ENCODE peak calls at places on chromosomes 1 and 21, in seven cellular contexts. C, D, N, K, G, Q and E are unnamed samples.
A peak's percentile ranks its signal among the peaks of the same experiment; 100 is the strongest.

GRCh38 chr1:57916034-57916433 is 492.2 kb upstream of the DAB1 start:
- DNase-seq in D (no peak), K (no peak), Q (no peak), N (no peak), C (no peak), G (no peak), E (no peak)

GRCh38 chr1:14190508-14190907 is 408.0 kb upstream of the KAZN start:
- DNase-seq in G (no peak), K (peak; percentile 15), D (peak; percentile 33), C (no peak), Q (no peak), N (peak; percentile 46), E (no peak)

GRCh38 chr1:224894915-224895314 is 34.6 kb upstream of the DNAH14 start:
- DNase-seq in G (no peak), K (peak; percentile 51), Q (no peak), N (no peak), D (no peak), C (no peak), E (no peak)

GRCh38 chr1:183287191-183287675 is 101.2 kb downstream of the LAMC2 start:
- DNase-seq in Q (peak; percentile 94), C (no peak), G (no peak), K (no peak), D (no peak), N (no peak), E (no peak)

GRCh38 chr1:203273869-203274602 is 31.3 kb upstream of the BTG2 start:
- DNase-seq in C (no peak), G (no peak), D (no peak), Q (no peak), N (no peak), K (no peak), E (peak; percentile 75)

GRCh38 chr1:185734929-185735666 is 907 bp downstream of the HMCN1 start:
- DNase-seq in C (no peak), G (no peak), Q (peak; percentile 38), D (no peak), K (peak; percentile 34), N (no peak), E (no peak)

GRCh38 chr1:161367684-161368398 is at the start of gene CFAP126:
- DNase-seq in C (peak; percentile 15), K (peak; percentile 82), N (peak; percentile 57), Q (peak; percentile 89), G (peak; percentile 20), D (peak; percentile 69), E (peak; percentile 74)

GRCh38 chr1:41482001-41482765 is 2.3 kb downstream of the EDN2 start:
- DNase-seq in K (no peak), Q (no peak), C (no peak), N (no peak), G (no peak), D (peak; percentile 95), E (no peak)

GRCh38 chr1:11893907-11894251 is 32.3 kb downstream of the KIAA2013 start:
- DNase-seq in N (no peak), Q (peak; percentile 55), K (peak; percentile 30), G (peak; percentile 56), C (peak; percentile 79), D (peak; percentile 37), E (peak; percentile 62)

GRCh38 chr1:21344750-21345443 is 54.6 kb upstream of the ECE1 start:
- DNase-seq in D (no peak), K (no peak), C (no peak), Q (no peak), N (no peak), G (no peak), E (no peak)

GRCh38 chr1:46804027-46804889 is 5.4 kb downstream of the CYP4B1 start:
- DNase-seq in G (no peak), Q (no peak), K (no peak), D (no peak), N (no peak), C (no peak), E (no peak)

DNA sequence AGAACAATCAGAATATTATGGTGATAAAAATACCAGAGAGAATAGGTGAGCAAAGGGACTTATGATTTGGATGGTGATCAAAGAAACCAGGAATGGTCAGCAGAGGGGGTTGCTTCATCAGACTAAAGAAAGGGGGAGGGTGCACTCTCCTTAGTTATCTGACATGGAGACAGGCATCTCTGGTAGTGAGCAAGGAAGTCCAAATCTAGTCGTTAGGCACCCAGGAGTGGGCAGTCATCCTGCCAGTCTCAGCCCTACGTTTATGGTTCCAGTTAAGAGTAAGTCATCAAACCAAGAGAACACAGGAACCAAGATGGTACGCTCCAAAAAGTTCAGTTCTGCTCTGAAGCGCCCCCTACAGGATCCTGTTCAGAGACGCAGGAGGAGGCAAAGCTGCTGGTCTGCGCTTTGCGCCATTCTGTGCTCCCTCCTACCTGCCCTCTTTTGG is 28.6 kb downstream of the EBNA1BP2 start:
- DNase-seq in Q (no peak), D (no peak), G (no peak), K (no peak), N (no peak), C (peak; percentile 18), E (no peak)
- TF ChIP-seq CTCF in Q (peak; percentile 32), D (no peak), G (no peak), K (peak; percentile 36), N (peak; percentile 44), C (no peak), E (peak; percentile 19)

GRCh38 chr21:44012474-44013379 is 618 bp downstream of the TRAPPC10 start:
- DNase-seq in G (peak; percentile 71), K (no peak), C (peak; percentile 77), D (peak; percentile 30), Q (peak; percentile 43), N (no peak), E (peak; percentile 58)
- TF ChIP-seq CTCF in G (no peak), K (no peak), C (no peak), D (no peak), Q (no peak), N (no peak), E (no peak)

GRCh38 chr1:34549199-34549598 is 205.6 kb upstream of the GJB5 start:
- DNase-seq in Q (no peak), N (no peak), D (peak; percentile 16), C (peak; percentile 32), G (no peak), K (no peak), E (no peak)
- TF ChIP-seq CTCF in Q (no peak), N (peak; percentile 30), D (no peak), C (no peak), G (no peak), K (no peak), E (peak; percentile 17)

GRCh38 chr1:83901547-83902155 is 97.3 kb downstream of the TTLL7 start:
- DNase-seq in K (peak; percentile 93), N (peak; percentile 61), Q (peak; percentile 58), G (no peak), C (no peak), D (peak; percentile 55), E (no peak)

GRCh38 chr1:83909687-83910086 is 89.2 kb downstream of the TTLL7 start:
- DNase-seq in G (no peak), N (no peak), D (no peak), K (no peak), C (no peak), Q (no peak), E (no peak)

GRCh38 chr1:83910461-83910860 is 88.5 kb downstream of the TTLL7 start:
- DNase-seq in C (no peak), K (peak; percentile 41), D (no peak), Q (peak; percentile 63), N (no peak), G (no peak), E (no peak)

GRCh38 chr1:83900530-83900929 is 98.4 kb downstream of the TTLL7 start:
- DNase-seq in Q (peak; percentile 41), C (no peak), K (peak; percentile 67), D (no peak), N (no peak), G (no peak), E (no peak)

GRCh38 chr1:83905315-83905907 is 93.5 kb downstream of the TTLL7 start:
- DNase-seq in G (no peak), Q (peak; percentile 48), C (peak; percentile 4), K (peak; percentile 29), N (no peak), D (no peak), E (no peak)
- TF ChIP-seq CTCF in G (peak; percentile 79), Q (peak; percentile 61), C (peak; percentile 79), K (peak; percentile 62), N (peak; percentile 68), D (peak; percentile 50), E (peak; percentile 88)

DNA sequence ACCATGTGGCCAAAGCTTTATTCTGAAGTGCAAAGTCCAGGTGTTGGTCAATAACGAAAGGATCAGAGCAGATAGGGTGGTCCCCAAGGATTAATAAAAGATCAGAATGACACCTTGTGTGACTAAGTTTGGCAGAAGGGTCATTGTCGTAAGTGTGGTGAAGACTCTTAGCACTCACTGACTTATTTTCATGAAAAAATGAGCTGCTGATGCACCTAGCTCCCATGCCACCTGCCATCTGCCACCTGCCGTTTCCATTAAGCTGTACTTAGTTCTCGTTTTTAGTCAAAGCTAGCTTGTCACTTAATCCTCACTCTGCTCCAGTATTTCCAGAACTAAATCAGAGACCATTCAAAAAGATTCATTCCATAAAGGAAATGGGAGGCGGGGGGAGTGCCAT is 112.6 kb downstream of the SEC16B start:
- DNase-seq in Q (no peak), C (no peak), N (no peak), D (no peak), G (no peak), K (no peak), E (no peak)
- TF ChIP-seq CTCF in Q (no peak), C (no peak), N (no peak), D (no peak), G (no peak), K (no peak), E (no peak)

DNA sequence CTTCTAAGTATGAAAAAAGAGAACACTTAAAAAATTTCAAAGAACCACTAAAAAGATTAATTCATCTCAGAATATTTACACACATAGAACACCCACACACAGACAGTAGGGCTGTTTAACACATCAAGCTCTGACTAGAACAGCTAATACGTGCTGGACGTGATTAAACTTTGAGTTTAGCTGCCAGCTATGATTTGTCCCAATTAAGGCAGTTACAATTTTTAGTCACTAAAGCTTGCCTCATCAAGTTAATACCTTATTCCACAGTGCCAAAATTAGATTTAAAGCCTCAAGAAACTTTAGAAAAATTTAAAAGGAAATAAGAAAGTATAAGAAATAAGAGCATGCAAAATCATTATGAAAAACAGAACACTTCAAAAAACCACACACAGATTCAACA is 18.9 kb downstream of the SLC16A1 start:
- DNase-seq in D (no peak), Q (peak; percentile 38), C (no peak), N (no peak), K (peak; percentile 44), G (no peak), E (no peak)
- TF ChIP-seq CTCF in D (no peak), Q (no peak), C (no peak), N (no peak), K (no peak), G (no peak), E (no peak)